ENCODE peak calls at places on chromosome 21, in seven cellular contexts. X is GM12878, H is HCT116, Y is K562, D is HepG2, N is NT2/D1, L is H1. K is an unnamed sample.

GRCh38 chr21:37565530-37566223 is 199.1 kb downstream of the DYRK1A start:
- DNase-seq in H (no peak), D (peak), Y (peak), X (no peak), L (no peak), N (no peak), K (no peak)

GRCh38 chr21:33950425-33951079 is 34.9 kb upstream of the ATP5PO start:
- DNase-seq in D (no peak), X (no peak), N (no peak), Y (no peak), H (no peak), L (no peak), K (no peak)

GRCh38 chr21:33541756-33542639 is at the start of gene GART:
- DNase-seq in N (peak), L (peak), X (peak), H (peak), D (peak), Y (peak), K (peak)

GRCh38 chr21:25428537-25428936 is 178.7 kb downstream of the MRPL39 start:
- DNase-seq in D (no peak), X (no peak), Y (no peak), H (no peak), L (no peak), N (no peak), K (no peak)

GRCh38 chr21:34670962-34671348 is 2.2 kb downstream of the CLIC6 start:
- DNase-seq in L (no peak), Y (no peak), N (no peak), X (no peak), D (no peak), H (no peak), K (no peak)

GRCh38 chr21:29232601-29233541 is 65.9 kb upstream of the BACH1 start:
- DNase-seq in X (no peak), L (no peak), N (no peak), Y (peak), D (no peak), H (no peak), K (no peak)

GRCh38 chr21:41648591-41649031 is 118.2 kb downstream of the RIPK4 start:
- DNase-seq in D (no peak), Y (no peak), N (no peak), L (no peak), X (no peak), H (no peak), K (no peak)

GRCh38 chr21:41680444-41681335 is 86.2 kb downstream of the RIPK4 start:
- DNase-seq in L (no peak), N (no peak), D (no peak), X (no peak), H (no peak), Y (no peak), K (no peak)

GRCh38 chr21:28104346-28104745 is 888.3 kb downstream of the LTN1 start:
- DNase-seq in L (no peak), D (no peak), X (no peak), H (no peak), Y (no peak), N (no peak), K (peak)

GRCh38 chr21:27734146-27734545 is 767.3 kb upstream of the ADAMTS5 start:
- DNase-seq in Y (no peak), N (no peak), H (no peak), D (no peak), X (no peak), L (no peak), K (no peak)

GRCh38 chr21:37914211-37914900 is 1.9 kb downstream of the KCNJ6 start:
- DNase-seq in N (peak), H (no peak), D (no peak), Y (peak), X (no peak), L (no peak), K (peak)

GRCh38 chr21:38768385-38769071 is 37.2 kb upstream of the ETS2 start:
- DNase-seq in N (no peak), D (no peak), H (no peak), L (no peak), X (no peak), Y (no peak), K (no peak)

GRCh38 chr21:39406065-39406464 is 39.5 kb downstream of the LCA5L start:
- DNase-seq in Y (no peak), H (no peak), L (no peak), X (no peak), D (no peak), N (no peak), K (no peak)

GRCh38 chr21:40386301-40386911 is 460.6 kb downstream of the DSCAM start:
- DNase-seq in X (no peak), N (peak), L (peak), Y (peak), H (no peak), D (no peak), K (peak)

GRCh38 chr21:25103500-25104207 is 503.6 kb downstream of the MRPL39 start:
- DNase-seq in Y (no peak), H (no peak), N (no peak), X (no peak), L (no peak), D (no peak), K (no peak)

GRCh38 chr21:34511787-34512451 is at the start of gene KCNE1:
- DNase-seq in D (no peak), N (no peak), X (no peak), H (no peak), Y (no peak), L (no peak), K (no peak)

GRCh38 chr21:39110431-39110830 is 72.8 kb downstream of the PSMG1 start:
- DNase-seq in D (no peak), L (no peak), Y (no peak), N (no peak), X (no peak), H (no peak), K (no peak)

GRCh38 chr21:36643374-36644250 is 55.3 kb upstream of the SIM2 start:
- DNase-seq in H (no peak), X (no peak), N (no peak), Y (no peak), D (no peak), L (no peak), K (no peak)

GRCh38 chr21:44614161-44614631 is 2.3 kb downstream of the KRTAP10-8 start:
- DNase-seq in D (no peak), L (no peak), X (no peak), H (no peak), Y (no peak), N (no peak), K (no peak)

DNA sequence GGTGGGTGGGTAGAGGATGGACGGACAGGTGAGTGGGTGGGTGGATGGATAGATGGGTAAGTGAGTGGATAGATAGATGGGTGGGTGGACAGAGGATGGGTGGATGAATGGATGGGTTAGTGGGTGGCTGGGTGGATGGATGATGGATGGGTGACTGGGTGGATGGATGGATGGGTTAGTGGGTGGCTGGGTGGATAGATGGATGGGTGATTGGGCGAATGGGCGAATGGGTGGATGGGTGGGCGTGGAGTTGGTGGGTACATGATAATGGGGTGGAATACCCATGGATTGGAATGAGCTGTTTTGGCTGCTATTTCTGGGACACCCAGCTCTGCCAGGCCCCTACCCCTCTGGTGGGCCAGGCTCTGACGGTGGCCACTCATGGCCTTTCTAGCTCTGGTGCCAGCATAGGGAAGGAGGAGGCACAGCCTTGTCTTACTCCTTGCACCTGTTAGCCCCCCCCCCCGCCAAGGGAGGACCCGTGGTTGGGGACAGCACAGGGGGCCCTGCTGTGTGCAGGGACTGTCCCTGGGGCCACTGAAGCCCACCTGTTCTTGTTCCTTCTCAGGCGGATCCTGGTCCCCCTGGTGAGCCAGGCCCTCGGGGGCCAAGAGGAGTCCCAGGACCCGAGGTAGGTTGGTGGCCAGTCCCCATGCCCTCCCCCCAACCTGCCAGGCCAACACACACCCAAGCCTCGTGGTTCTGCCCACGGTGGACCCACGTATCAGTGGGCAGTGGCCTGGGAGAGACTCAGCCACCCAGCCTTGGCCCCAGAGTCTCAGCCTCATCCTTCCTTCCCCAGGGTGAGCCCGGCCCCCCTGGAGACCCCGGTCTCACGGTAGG is 26.4 kb downstream of the COL6A2 start:
- DNase-seq in Y (no peak), L (no peak), D (no peak), H (no peak), X (no peak), N (no peak), K (peak)
- TF ChIP-seq YY1 in Y (no peak), L (no peak), D (no peak), H (no peak), X (no peak), N (no peak), K (no peak)

GRCh38 chr21:31555741-31556191 is 103.7 kb upstream of the SOD1 start:
- DNase-seq in X (no peak), L (peak), N (peak), Y (no peak), H (no peak), D (no peak), K (no peak)

GRCh38 chr21:31553926-31554325 is 105.6 kb upstream of the SOD1 start:
- DNase-seq in N (no peak), H (no peak), L (no peak), Y (no peak), D (no peak), X (no peak), K (no peak)

GRCh38 chr21:31553461-31553860 is 106.0 kb upstream of the SOD1 start:
- DNase-seq in Y (no peak), H (no peak), L (no peak), X (no peak), N (no peak), D (no peak), K (no peak)

GRCh38 chr21:31552826-31553225 is 106.7 kb upstream of the SOD1 start:
- DNase-seq in N (no peak), X (no peak), D (no peak), Y (no peak), H (no peak), L (no peak), K (no peak)

DNA sequence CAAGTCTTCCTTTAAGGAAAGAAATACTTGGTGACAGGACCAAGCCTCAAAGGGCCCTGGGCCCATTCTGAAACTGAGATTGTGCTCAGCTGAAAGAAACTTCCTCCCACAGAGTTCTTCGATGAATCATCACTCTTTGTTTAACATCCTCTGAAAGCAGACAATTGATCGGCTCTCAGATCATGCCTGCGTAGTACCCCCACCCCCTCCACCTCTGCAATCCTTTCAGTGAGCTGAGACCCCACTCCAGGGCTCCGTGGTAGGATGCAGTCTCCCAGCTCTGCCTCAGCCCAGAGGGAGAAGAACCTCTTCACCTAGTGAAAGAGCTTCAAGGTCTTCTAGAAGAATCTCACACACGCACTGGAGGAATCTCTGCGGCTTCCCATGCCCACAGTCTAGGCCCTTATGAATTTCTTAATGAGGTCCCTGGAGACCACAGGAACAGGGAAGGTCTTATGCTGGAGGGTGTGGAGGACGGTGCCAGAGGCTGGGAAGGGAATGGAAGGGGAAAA is 104.9 kb upstream of the SOD1 start:
- DNase-seq in X (peak), D (no peak), L (no peak), Y (no peak), N (peak), H (peak), K (no peak)
- TF ChIP-seq YY1 in X (no peak), D (no peak), L (no peak), Y (no peak), N (no peak), H (no peak), K (no peak)

GRCh38 chr21:15682977-15683376 is 46.8 kb upstream of the USP25 start:
- DNase-seq in X (no peak), D (no peak), Y (no peak), H (no peak), N (no peak), L (no peak), K (no peak)
- TF ChIP-seq YY1 in X (no peak), D (no peak), Y (no peak), H (no peak), N (no peak), L (no peak), K (no peak)

DNA sequence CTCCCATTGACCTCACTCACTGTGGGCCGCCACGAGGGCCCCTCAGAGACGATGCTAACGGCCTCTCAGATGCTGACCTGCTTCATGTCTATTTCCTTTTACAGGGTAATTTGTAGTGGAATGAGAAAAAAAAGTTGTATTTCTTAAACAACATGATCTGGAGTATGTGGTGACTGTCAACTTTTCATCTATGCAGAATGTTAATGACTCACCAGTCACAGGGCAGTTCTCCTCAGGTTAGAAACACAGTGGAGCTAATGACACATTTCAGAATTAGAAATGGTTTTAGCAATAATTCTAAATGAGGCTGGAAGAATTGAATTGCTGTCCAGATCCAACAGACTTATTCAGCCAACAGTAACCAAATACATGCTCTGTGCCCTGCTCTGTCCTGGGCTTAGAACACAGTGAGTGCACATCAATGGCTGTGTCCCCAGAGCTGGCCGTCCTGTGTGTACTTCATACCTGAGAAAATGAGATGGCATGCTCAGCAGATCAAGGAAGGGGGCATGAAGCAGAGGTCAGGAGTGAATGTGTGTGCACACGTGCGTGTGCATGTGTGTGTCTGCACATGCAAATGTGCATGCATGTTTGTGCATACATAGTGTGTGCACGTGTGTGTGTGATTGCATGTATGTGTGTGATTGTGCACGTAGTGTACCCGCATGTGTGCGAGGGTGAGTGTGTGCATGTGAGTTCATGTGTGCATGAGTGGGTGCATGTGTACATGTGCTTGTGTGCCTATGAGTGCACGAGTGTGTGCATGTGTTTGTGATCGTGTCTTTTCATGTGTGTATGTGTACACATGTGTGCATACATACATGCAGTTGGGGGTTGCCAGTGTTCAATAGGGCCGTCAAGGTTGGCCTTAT is 145.3 kb downstream of the PCBP3 start:
- DNase-seq in X (no peak), H (no peak), Y (no peak), D (no peak), N (no peak), L (no peak), K (no peak)
- TF ChIP-seq YY1 in X (no peak), H (no peak), Y (no peak), D (no peak), N (no peak), L (no peak), K (no peak)

DNA sequence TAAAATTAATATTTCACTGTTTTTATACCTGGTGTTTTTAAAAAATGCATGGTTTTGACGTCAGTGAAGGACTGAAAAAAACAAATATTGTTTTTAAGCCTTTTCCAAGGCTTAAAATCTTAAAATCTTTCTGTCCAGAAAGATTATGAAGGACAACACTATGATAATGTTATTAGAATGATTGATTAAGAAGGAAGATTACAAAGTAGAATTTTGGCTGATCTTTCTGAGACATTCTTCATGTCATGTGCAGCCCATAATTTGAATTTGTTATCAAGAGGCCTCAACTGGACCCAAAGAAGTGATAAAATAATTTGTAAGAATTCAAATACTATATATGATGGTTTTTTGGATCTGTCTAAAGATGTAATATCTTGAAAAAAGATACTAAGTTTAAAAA is 584.4 kb upstream of the CXADR start:
- DNase-seq in D (no peak), L (no peak), Y (no peak), H (no peak), N (no peak), X (no peak), K (no peak)
- TF ChIP-seq YY1 in D (no peak), L (no peak), Y (no peak), H (no peak), N (no peak), X (no peak), K (no peak)

DNA sequence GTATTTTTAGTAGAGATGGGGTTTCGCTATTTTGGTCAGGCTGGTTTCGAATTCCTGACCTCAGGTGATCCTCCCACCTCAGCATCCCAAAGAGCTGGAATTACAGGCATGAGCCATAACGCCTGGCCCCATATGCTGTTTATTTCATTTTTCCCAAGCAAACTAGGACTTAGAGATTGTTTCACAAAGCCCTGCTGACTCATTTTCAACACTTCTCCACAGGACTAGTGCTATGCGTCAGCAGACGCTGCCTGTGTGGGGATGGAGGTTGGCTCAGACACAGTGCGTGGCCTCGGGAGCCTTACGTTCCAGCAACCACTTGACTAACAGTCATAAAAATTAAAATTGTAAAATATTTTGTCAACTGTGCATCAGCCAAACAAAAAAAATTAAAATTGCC is 22.7 kb downstream of the PKNOX1 start:
- DNase-seq in N (no peak), X (no peak), H (no peak), L (no peak), Y (no peak), D (no peak), K (no peak)
- TF ChIP-seq YY1 in N (no peak), X (no peak), H (no peak), L (no peak), Y (no peak), D (no peak), K (no peak)

GRCh38 chr21:21003701-21004100 is 5.5 kb downstream of the NCAM2 start:
- DNase-seq in X (no peak), D (peak), N (no peak), L (no peak), Y (peak), H (peak), K (peak)
- TF ChIP-seq YY1 in X (no peak), D (no peak), N (no peak), L (no peak), Y (no peak), H (no peak), K (no peak)

K was measured in SK-N-SH.